ENCODE peak calls at places on chromosomes 7 and 10, in five cellular contexts. P is SK-N-SH, F is Caco-2, E is tibial nerve, K is transverse colon. I is an unnamed sample. For H3K9me3, the result is how much of the 10 kb centered on the place peaks cover.

GRCh38 chr7:64990936-64991335 is at the start of gene ZNF117:
- DNase-seq in P (no peak), F (no peak), E (no peak), K (no peak), I (no peak)

GRCh38 chr7:34438436-34438835 is 219.6 kb upstream of the NPSR1 start:
- DNase-seq in P (no peak), F (no peak), E (no peak), K (no peak), I (no peak)

GRCh38 chr7:108802639-108803038 is 233.0 kb downstream of the DNAJB9 start:
- DNase-seq in P (no peak), F (no peak), E (no peak), K (no peak), I (no peak)

GRCh38 chr7:84245831-84246230 is 51.2 kb upstream of the SEMA3A start:
- DNase-seq in P (no peak), F (peak), E (no peak), K (peak), I (no peak)

GRCh38 chr7:93985101-93985500 is 19.1 kb downstream of the BET1 start:
- DNase-seq in P (no peak), F (no peak), E (no peak), K (no peak), I (no peak)

GRCh38 chr10:24722131-24722675 is 1.5 kb downstream of the ARHGAP21 start:
- DNase-seq in P (no peak), F (peak), E (no peak), K (no peak), I (peak)

GRCh38 chr10:125708971-125709503 is 10.5 kb upstream of the EDRF1 start:
- DNase-seq in P (no peak), F (no peak), E (no peak), K (no peak), I (no peak)

GRCh38 chr10:9545073-9545472 is 1472.6 kb upstream of the CELF2 start:
- DNase-seq in P (no peak), F (no peak), E (no peak), K (no peak), I (no peak)

GRCh38 chr7:142587578-142588191 is 161.6 kb upstream of the PRSS1 start:
- DNase-seq in P (peak), F (peak), E (no peak), K (no peak), I (peak)

GRCh38 chr10:58662314-58662713 is 149.6 kb downstream of the BICC1 start:
- DNase-seq in P (no peak), F (peak), E (no peak), K (no peak), I (no peak)

GRCh38 chr7:97639036-97639435 is 92.8 kb upstream of the TAC1 start:
- DNase-seq in P (no peak), F (no peak), E (no peak), K (no peak), I (no peak)

GRCh38 chr7:139182363-139182762 is 48.7 kb upstream of the UBN2 start:
- DNase-seq in P (no peak), F (no peak), E (no peak), K (no peak), I (no peak)

GRCh38 chr10:6044651-6045599 is 17.2 kb downstream of the IL2RA start:
- DNase-seq in P (no peak), F (no peak), E (no peak), K (no peak), I (no peak)

GRCh38 chr7:50210706-50211115 is 93.8 kb upstream of the IKZF1 start:
- DNase-seq in P (no peak), F (no peak), E (no peak), K (no peak), I (peak)

GRCh38 chr7:18580945-18581344 is 85.4 kb downstream of the HDAC9 start:
- DNase-seq in P (no peak), F (no peak), E (no peak), K (no peak), I (no peak)

GRCh38 chr7:158603773-158604755 is 16.4 kb upstream of the PTPRN2 start:
- DNase-seq in P (no peak), F (no peak), E (no peak), K (no peak), I (no peak)

GRCh38 chr10:125977206-125977605 is 80.8 kb downstream of the FANK1 start:
- DNase-seq in P (no peak), F (no peak), E (no peak), K (no peak), I (no peak)

GRCh38 chr7:2872296-2872874 is 28.3 kb upstream of the GNA12 start:
- DNase-seq in P (peak), F (no peak), E (no peak), K (no peak), I (no peak)

GRCh38 chr10:63343476-63343875 is 122.3 kb downstream of the JMJD1C start:
- DNase-seq in P (no peak), F (no peak), E (no peak), K (no peak), I (no peak)

GRCh38 chr10:86198271-86198670 is 168.3 kb downstream of the GRID1 start:
- DNase-seq in P (no peak), F (no peak), E (no peak), K (no peak), I (no peak)

GRCh38 chr7:128347573-128348147 is 4.0 kb upstream of the RBM28 start:
- DNase-seq in P (peak), F (peak), E (no peak), K (peak), I (no peak)

GRCh38 chr7:105826143-105826542 is 50.3 kb downstream of the ATXN7L1 start:
- DNase-seq in P (no peak), F (no peak), E (no peak), K (no peak), I (no peak)

GRCh38 chr7:101950450-101951119 is 133.2 kb downstream of the CUX1 start:
- DNase-seq in P (no peak), F (peak), E (no peak), K (no peak), I (no peak)

GRCh38 chr10:132878730-132879407 is 63.5 kb downstream of the CFAP46 start:
- DNase-seq in P (no peak), F (no peak), E (no peak), K (no peak), I (no peak)

GRCh38 chr7:2956526-2957368 is 86.9 kb downstream of the CARD11 start:
- DNase-seq in P (peak), F (no peak), E (no peak), K (no peak), I (no peak)

GRCh38 chr7:94062372-94062771 is 58.2 kb upstream of the BET1 start:
- DNase-seq in P (no peak), F (no peak), E (no peak), K (no peak), I (no peak)

GRCh38 chr10:31698169-31698890 is 230.3 kb downstream of the ARHGAP12 start:
- DNase-seq in P (no peak), F (no peak), E (peak), K (peak), I (no peak)

GRCh38 chr7:101112233-101112632 is 14.7 kb upstream of the SERPINE1 start:
- DNase-seq in P (no peak), F (no peak), E (no peak), K (no peak), I (no peak)

GRCh38 chr7:148291799-148292198 is 298.8 kb upstream of the C7orf33 start:
- DNase-seq in P (no peak), F (no peak), E (no peak), K (no peak), I (no peak)

GRCh38 chr10:102268333-102268999 is 23.1 kb downstream of the GBF1 start:
- DNase-seq in P (no peak), F (no peak), E (no peak), K (no peak), I (no peak)

DNA sequence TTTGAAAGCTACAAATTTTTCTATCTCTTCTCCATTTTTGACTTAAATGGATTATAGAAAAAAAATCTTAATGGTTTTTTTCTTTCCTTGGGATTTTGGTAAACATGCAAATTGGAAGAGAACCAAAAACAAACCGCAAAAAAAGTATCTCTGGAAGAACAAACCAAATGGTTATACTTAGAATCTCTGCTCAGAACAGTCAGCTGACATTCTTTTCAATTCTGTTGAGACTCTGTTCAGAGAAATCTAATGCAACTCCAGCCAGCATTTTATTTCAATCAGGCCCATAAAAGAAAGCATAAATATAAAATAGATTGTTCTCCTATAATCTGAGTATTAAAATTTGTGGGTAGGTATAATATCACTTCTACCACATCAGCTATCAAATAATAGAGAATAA is 267.6 kb upstream of the NPVF start:
- DNase-seq in P (no peak), F (no peak), E (no peak), K (no peak), I (no peak)
- H3K4me3 ChIP-seq in P (no peak), F (no peak), E (no peak), K (no peak), I (no peak)

GRCh38 chr7:157436076-157436475 is 99.3 kb downstream of the DNAJB6 start:
- DNase-seq in P (no peak), F (no peak), E (no peak), K (no peak), I (no peak)
- H3K9me3 ChIP-seq in P (under half), F (under half), E (under half), K (under half), I (under half)

GRCh38 chr10:12448340-12448728 is 99.0 kb downstream of the CAMK1D start:
- DNase-seq in P (no peak), F (no peak), E (no peak), K (no peak), I (no peak)

GRCh38 chr10:12445701-12446334 is 96.5 kb downstream of the CAMK1D start:
- DNase-seq in P (no peak), F (no peak), E (no peak), K (no peak), I (peak)

GRCh38 chr10:12444981-12445700 is 95.8 kb downstream of the CAMK1D start:
- DNase-seq in P (no peak), F (peak), E (no peak), K (peak), I (no peak)

GRCh38 chr10:12443026-12443425 is 93.7 kb downstream of the CAMK1D start:
- DNase-seq in P (no peak), F (no peak), E (no peak), K (no peak), I (no peak)

DNA sequence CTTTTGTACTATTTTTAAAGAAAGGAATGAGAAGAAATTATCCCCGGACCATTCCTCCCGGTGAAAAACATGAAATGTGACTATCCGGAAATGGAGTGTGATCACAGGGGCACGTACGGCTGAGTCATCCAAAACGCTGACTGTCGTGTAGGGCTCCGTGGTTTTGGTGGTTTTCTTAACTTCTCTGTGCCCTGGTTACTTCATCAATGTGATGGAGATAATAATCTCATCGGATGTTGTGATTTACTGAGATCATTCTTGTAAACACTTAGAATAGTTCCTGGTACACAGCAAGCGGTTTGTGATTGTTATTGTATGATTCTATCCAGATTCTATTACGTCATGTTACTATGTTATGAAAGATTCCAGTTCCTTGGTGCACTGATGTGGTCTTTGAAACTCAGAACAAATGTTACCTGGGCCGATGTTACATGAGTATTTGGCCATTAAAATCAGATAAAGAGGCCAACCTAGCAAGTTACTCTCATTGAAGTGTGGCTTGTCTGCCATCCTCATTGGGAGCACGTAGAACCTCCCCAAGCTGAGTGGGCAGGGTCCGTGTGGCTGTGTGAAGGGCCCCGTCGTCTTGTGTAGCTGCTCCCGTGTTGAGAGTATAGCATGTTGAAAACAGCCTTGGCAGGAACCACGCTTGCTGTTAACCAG is 99.5 kb downstream of the CAMK1D start:
- DNase-seq in P (no peak), F (no peak), E (no peak), K (peak), I (peak)
- H3K4me3 ChIP-seq in P (no peak), F (no peak), E (peak), K (no peak), I (no peak)

DNA sequence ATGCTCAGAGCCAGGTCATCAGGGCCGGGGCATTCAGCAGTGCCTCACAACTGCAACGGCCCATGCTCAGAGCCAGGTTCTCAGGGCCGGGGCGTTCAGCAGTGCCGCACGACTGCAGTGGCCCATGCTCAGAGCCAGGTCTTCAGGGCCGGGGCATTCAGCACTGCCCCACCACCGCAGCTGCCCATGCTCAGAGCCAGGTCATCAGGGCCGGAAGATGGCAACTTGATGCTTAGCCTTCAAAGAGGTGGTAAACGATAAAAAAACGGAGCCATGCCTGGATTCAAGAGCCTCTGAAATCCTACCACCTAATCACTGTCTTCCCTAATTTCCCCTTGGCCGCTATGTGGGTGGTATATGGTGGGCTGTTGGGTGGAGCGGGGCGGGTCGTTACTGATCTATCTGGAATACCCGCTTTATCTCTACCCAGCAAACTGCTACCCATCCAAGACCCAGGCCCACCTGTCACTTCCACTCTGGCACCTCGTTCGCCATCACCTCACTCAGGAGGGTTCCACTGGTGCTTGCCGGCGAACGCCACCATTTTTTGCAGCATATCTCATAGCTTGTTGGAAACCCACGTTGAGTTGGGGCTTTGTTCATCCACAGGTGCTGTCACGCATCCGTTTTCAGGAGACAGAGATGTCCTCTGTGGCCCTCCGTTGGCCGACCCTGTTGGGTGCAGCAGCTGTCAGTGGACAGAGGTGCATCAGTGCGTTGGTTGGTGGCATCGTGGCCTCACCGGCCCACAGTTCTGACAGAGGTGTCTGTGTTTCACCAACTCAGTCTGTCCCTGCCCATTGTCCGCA is 221.1 kb downstream of the EBF3 start:
- DNase-seq in P (no peak), F (no peak), E (no peak), K (no peak), I (no peak)
- H3K9me3 ChIP-seq in P (under half), F (under half), E (under half), K (under half), I (under half)

I was measured in small intestine.